ENCODE peak calls at places on chromosomes 6 and 20, in five cellular contexts. Y is GM10248, L is fibroblast of pulmonary artery, C is head of caudate nucleus, E is T-cell. F is an unnamed sample.
A peak's percentile ranks its signal among the peaks of the same experiment; 100 is the strongest.

GRCh38 chr6:117487831-117488230 is 5.4 kb downstream of the DCBLD1 start:
- DNase-seq in E (no peak), C (no peak), L (peak; percentile 83), Y (no peak), F (no peak)

GRCh38 chr20:13286600-13286999 is 65.5 kb downstream of the ISM1 start:
- DNase-seq in C (no peak), E (no peak), Y (no peak), L (no peak), F (no peak)

GRCh38 chr6:43749461-43749860 is 20.6 kb upstream of the VEGFA start:
- DNase-seq in C (no peak), L (no peak), Y (no peak), E (no peak), F (no peak)

GRCh38 chr20:5150226-5151076 is 23.6 kb downstream of the CDS2 start:
- DNase-seq in C (no peak), L (peak; percentile 49), Y (no peak), E (no peak), F (no peak)

GRCh38 chr6:87919416-87919815 is 128.2 kb upstream of the SPACA1 start:
- DNase-seq in E (no peak), C (no peak), Y (no peak), L (no peak), F (no peak)

GRCh38 chr20:11229772-11230171 is 556.0 kb upstream of the JAG1 start:
- DNase-seq in C (no peak), E (no peak), Y (no peak), L (peak; percentile 99), F (peak; percentile 45)

GRCh38 chr6:170172406-170172805 is 118.5 kb downstream of the DLL1 start:
- DNase-seq in L (no peak), E (no peak), C (no peak), Y (no peak), F (no peak)

GRCh38 chr6:105402981-105403935 is at the start of gene PREP:
- DNase-seq in Y (peak; percentile 93), L (peak; percentile 86), E (peak; percentile 74), C (peak; percentile 92), F (peak; percentile 95)

GRCh38 chr6:92231220-92231701 is 1188.1 kb downstream of the EPHA7 start:
- DNase-seq in L (no peak), Y (no peak), C (no peak), E (no peak), F (peak; percentile 33)

GRCh38 chr6:4640139-4640538 is 136.1 kb upstream of the CDYL start:
- DNase-seq in L (peak; percentile 35), E (no peak), Y (no peak), C (no peak), F (no peak)

GRCh38 chr20:24965065-24965919 is 16.2 kb downstream of the CST7 start:
- DNase-seq in E (no peak), L (no peak), Y (no peak), C (no peak), F (no peak)

GRCh38 chr6:57013501-57013900 is 33.0 kb upstream of the KIAA1586 start:
- DNase-seq in E (no peak), C (no peak), Y (no peak), L (peak; percentile 70), F (no peak)

GRCh38 chr6:15330174-15330934 is 84.5 kb downstream of the JARID2 start:
- DNase-seq in L (peak; percentile 36), C (no peak), E (no peak), Y (no peak), F (peak; percentile 39)

GRCh38 chr20:40687384-40688128 is 1.5 kb downstream of the MAFB start:
- DNase-seq in L (peak; percentile 22), C (peak; percentile 68), Y (no peak), E (no peak), F (peak; percentile 83)

GRCh38 chr6:150981669-150982068 is 116.2 kb downstream of the MTHFD1L start:
- DNase-seq in L (no peak), C (no peak), Y (no peak), E (no peak), F (no peak)

GRCh38 chr20:46757754-46758678 is 48.6 kb downstream of the SLC2A10 start:
- DNase-seq in E (peak; percentile 27), C (peak; percentile 75), L (peak; percentile 66), Y (peak; percentile 77), F (peak; percentile 83)

GRCh38 chr6:97790926-97791590 is 508.0 kb upstream of the MMS22L start:
- DNase-seq in C (no peak), E (no peak), L (no peak), Y (no peak), F (no peak)